ENCODE peak calls at places on chromosomes 6 and 20, in eight cellular contexts. Z is HTR-8/SVneo, N is tibial artery, H is NCI-H1436, K is sciatic nerve, U is nucleus accumbens, A is cardiac septum, G is NB4. R is an unnamed sample.

GRCh38 chr20:40965671-40966070 is 63.0 kb upstream of the TOP1 start:
- DNase-seq in Z (no peak), N (no peak), H (no peak), K (no peak), U (no peak), A (no peak), G (no peak), R (no peak)

GRCh38 chr6:41770381-41771057 is 9.2 kb downstream of the FRS3 start:
- DNase-seq in Z (no peak), N (no peak), H (no peak), K (no peak), U (no peak), A (peak; percentile 46), G (no peak), R (no peak)

GRCh38 chr20:18712116-18712515 is 101.5 kb upstream of the SCP2D1 start:
- DNase-seq in Z (no peak), N (no peak), H (no peak), K (no peak), U (no peak), A (no peak), G (no peak), R (no peak)

GRCh38 chr6:26045046-26045938 is 41.9 kb upstream of the HFE start:
- DNase-seq in Z (peak; percentile 68), N (peak; percentile 91), H (peak; percentile 93), K (peak; percentile 83), U (peak; percentile 31), A (no peak), G (peak; percentile 98), R (peak; percentile 98)

GRCh38 chr6:121885399-121886152 is 450.1 kb downstream of the GJA1 start:
- DNase-seq in Z (no peak), N (no peak), H (no peak), K (no peak), U (no peak), A (no peak), G (no peak), R (no peak)

GRCh38 chr6:56772737-56773184 is 130.1 kb upstream of the DST start:
- DNase-seq in Z (peak; percentile 60), N (peak; percentile 65), H (no peak), K (no peak), U (no peak), A (no peak), G (no peak), R (peak; percentile 54)

GRCh38 chr6:56172144-56172543 is 75.2 kb downstream of the COL21A1 start:
- DNase-seq in Z (no peak), N (no peak), H (no peak), K (no peak), U (no peak), A (no peak), G (no peak), R (no peak)

GRCh38 chr6:131954099-131954774 is 3.1 kb upstream of the CCN2 start:
- DNase-seq in Z (no peak), N (no peak), H (no peak), K (no peak), U (no peak), A (no peak), G (no peak), R (peak; percentile 37)

GRCh38 chr20:40638414-40638813 is 50.6 kb downstream of the MAFB start:
- DNase-seq in Z (no peak), N (no peak), H (no peak), K (peak; percentile 10), U (no peak), A (no peak), G (no peak), R (no peak)

GRCh38 chr6:168908887-168909286 is 344.8 kb downstream of the THBS2 start:
- DNase-seq in Z (peak; percentile 50), N (no peak), H (no peak), K (no peak), U (no peak), A (no peak), G (no peak), R (peak; percentile 80)

GRCh38 chr20:50363479-50363878 is 146.7 kb upstream of the PTPN1 start:
- DNase-seq in Z (no peak), N (no peak), H (no peak), K (no peak), U (no peak), A (no peak), G (no peak), R (no peak)

GRCh38 chr6:54206510-54206909 is 95.3 kb downstream of the MLIP start:
- DNase-seq in Z (no peak), N (no peak), H (no peak), K (no peak), U (no peak), A (no peak), G (no peak), R (no peak)

GRCh38 chr6:69953491-69953890 is 87.1 kb downstream of the COL19A1 start:
- DNase-seq in Z (no peak), N (no peak), H (no peak), K (no peak), U (no peak), A (no peak), G (no peak), R (no peak)